ENCODE peak calls at places on chromosomes 16 and 17, in seven cellular contexts. One of them, this sample, is unnamed. For H3K4me1, the result is how much of the 10 kb centered on the place peaks cover.

GRCh38 chr17:69969897-69970296 is 105.1 kb upstream of the KCNJ16 start:
- DNase-seq in cardiac muscle cell: no peak
- DNase-seq in adrenal gland: no peak
- DNase-seq in naive thymus-derived CD4-positive, alpha-beta T cell: no peak
- DNase-seq in OCI-LY7: no peak
- DNase-seq in IMR-90: no peak
- DNase-seq in body of pancreas: no peak
- DNase-seq in this sample: no peak

GRCh38 chr17:15119928-15120327 is 145.2 kb downstream of the PMP22 start:
- DNase-seq in adrenal gland: no peak
- DNase-seq in IMR-90: no peak
- DNase-seq in OCI-LY7: no peak
- DNase-seq in body of pancreas: no peak
- DNase-seq in cardiac muscle cell: no peak
- DNase-seq in naive thymus-derived CD4-positive, alpha-beta T cell: no peak
- DNase-seq in this sample: no peak

GRCh38 chr17:35079547-35079946 is 16.0 kb upstream of the RFFL start:
- DNase-seq in naive thymus-derived CD4-positive, alpha-beta T cell: no peak
- DNase-seq in body of pancreas: no peak
- DNase-seq in cardiac muscle cell: no peak
- DNase-seq in IMR-90: peak
- DNase-seq in OCI-LY7: no peak
- DNase-seq in adrenal gland: no peak
- DNase-seq in this sample: no peak

GRCh38 chr16:4070936-4071335 is 45.3 kb downstream of the ADCY9 start:
- DNase-seq in IMR-90: no peak
- DNase-seq in naive thymus-derived CD4-positive, alpha-beta T cell: no peak
- DNase-seq in body of pancreas: no peak
- DNase-seq in OCI-LY7: no peak
- DNase-seq in adrenal gland: no peak
- DNase-seq in cardiac muscle cell: no peak
- DNase-seq in this sample: no peak

GRCh38 chr17:69762359-69762758 is 312.7 kb upstream of the KCNJ16 start:
- DNase-seq in OCI-LY7: no peak
- DNase-seq in cardiac muscle cell: no peak
- DNase-seq in body of pancreas: no peak
- DNase-seq in IMR-90: no peak
- DNase-seq in adrenal gland: no peak
- DNase-seq in naive thymus-derived CD4-positive, alpha-beta T cell: no peak
- DNase-seq in this sample: no peak

GRCh38 chr17:77488531-77489238 is 347.9 kb downstream of the SEC14L1 start:
- DNase-seq in OCI-LY7: no peak
- DNase-seq in IMR-90: peak
- DNase-seq in cardiac muscle cell: no peak
- DNase-seq in body of pancreas: no peak
- DNase-seq in adrenal gland: no peak
- DNase-seq in naive thymus-derived CD4-positive, alpha-beta T cell: no peak
- DNase-seq in this sample: no peak

GRCh38 chr17:9520649-9521435 is 54.8 kb downstream of the STX8 start:
- DNase-seq in cardiac muscle cell: peak
- DNase-seq in naive thymus-derived CD4-positive, alpha-beta T cell: no peak
- DNase-seq in IMR-90: no peak
- DNase-seq in OCI-LY7: no peak
- DNase-seq in adrenal gland: no peak
- DNase-seq in body of pancreas: no peak
- DNase-seq in this sample: no peak

GRCh38 chr16:57736419-57737281 is 1.1 kb downstream of the KATNB1 start:
- DNase-seq in adrenal gland: peak
- DNase-seq in cardiac muscle cell: peak
- DNase-seq in naive thymus-derived CD4-positive, alpha-beta T cell: peak
- DNase-seq in IMR-90: peak
- DNase-seq in OCI-LY7: peak
- DNase-seq in body of pancreas: peak
- DNase-seq in this sample: no peak

GRCh38 chr17:77897741-77898301 is 60.7 kb upstream of the TNRC6C start:
- DNase-seq in naive thymus-derived CD4-positive, alpha-beta T cell: no peak
- DNase-seq in IMR-90: no peak
- DNase-seq in adrenal gland: no peak
- DNase-seq in OCI-LY7: no peak
- DNase-seq in body of pancreas: no peak
- DNase-seq in cardiac muscle cell: no peak
- DNase-seq in this sample: no peak

GRCh38 chr16:87956169-87956770 is 5.0 kb downstream of the BANP start:
- DNase-seq in body of pancreas: no peak
- DNase-seq in IMR-90: peak
- DNase-seq in naive thymus-derived CD4-positive, alpha-beta T cell: peak
- DNase-seq in OCI-LY7: peak
- DNase-seq in cardiac muscle cell: peak
- DNase-seq in adrenal gland: peak
- DNase-seq in this sample: peak

GRCh38 chr17:35187481-35187880 is 6.7 kb downstream of the SLC35G3 start:
- DNase-seq in IMR-90: no peak
- DNase-seq in cardiac muscle cell: no peak
- DNase-seq in naive thymus-derived CD4-positive, alpha-beta T cell: no peak
- DNase-seq in adrenal gland: no peak
- DNase-seq in OCI-LY7: no peak
- DNase-seq in body of pancreas: no peak
- DNase-seq in this sample: no peak

GRCh38 chr16:75198135-75198600 is 8.8 kb downstream of the CTRB2 start:
- DNase-seq in OCI-LY7: no peak
- DNase-seq in body of pancreas: peak
- DNase-seq in adrenal gland: peak
- DNase-seq in naive thymus-derived CD4-positive, alpha-beta T cell: no peak
- DNase-seq in IMR-90: peak
- DNase-seq in cardiac muscle cell: peak
- DNase-seq in this sample: no peak

GRCh38 chr17:47119746-47120520 is 69.2 kb downstream of the CDC27 start:
- DNase-seq in naive thymus-derived CD4-positive, alpha-beta T cell: no peak
- DNase-seq in OCI-LY7: no peak
- DNase-seq in body of pancreas: no peak
- DNase-seq in cardiac muscle cell: peak
- DNase-seq in IMR-90: peak
- DNase-seq in adrenal gland: no peak
- DNase-seq in this sample: no peak

GRCh38 chr16:24701521-24701951 is 27.9 kb upstream of the TNRC6A start:
- DNase-seq in adrenal gland: peak
- DNase-seq in cardiac muscle cell: peak
- DNase-seq in IMR-90: peak
- DNase-seq in OCI-LY7: no peak
- DNase-seq in body of pancreas: no peak
- DNase-seq in naive thymus-derived CD4-positive, alpha-beta T cell: no peak
- DNase-seq in this sample: no peak

GRCh38 chr16:72952404-72953301 is 95.3 kb downstream of the ZFHX3 start:
- DNase-seq in cardiac muscle cell: peak
- DNase-seq in naive thymus-derived CD4-positive, alpha-beta T cell: no peak
- DNase-seq in IMR-90: peak
- DNase-seq in body of pancreas: no peak
- DNase-seq in OCI-LY7: no peak
- DNase-seq in adrenal gland: no peak
- DNase-seq in this sample: no peak

GRCh38 chr17:69410671-69411070 is 3.8 kb upstream of the MAP2K6 start:
- DNase-seq in adrenal gland: no peak
- DNase-seq in naive thymus-derived CD4-positive, alpha-beta T cell: no peak
- DNase-seq in body of pancreas: no peak
- DNase-seq in cardiac muscle cell: no peak
- DNase-seq in IMR-90: no peak
- DNase-seq in OCI-LY7: no peak
- DNase-seq in this sample: no peak

GRCh38 chr17:70938311-70938710 is 769.0 kb downstream of the KCNJ2 start:
- DNase-seq in IMR-90: no peak
- DNase-seq in adrenal gland: no peak
- DNase-seq in cardiac muscle cell: no peak
- DNase-seq in OCI-LY7: no peak
- DNase-seq in body of pancreas: no peak
- DNase-seq in naive thymus-derived CD4-positive, alpha-beta T cell: no peak
- DNase-seq in this sample: no peak

GRCh38 chr17:7557825-7558543 is 566 bp upstream of the TNFSF13 start:
- DNase-seq in OCI-LY7: peak
- DNase-seq in adrenal gland: peak
- DNase-seq in naive thymus-derived CD4-positive, alpha-beta T cell: no peak
- DNase-seq in cardiac muscle cell: peak
- DNase-seq in body of pancreas: peak
- DNase-seq in IMR-90: peak
- DNase-seq in this sample: peak

GRCh38 chr16:1626327-1626726 is 14.2 kb downstream of the CRAMP1 start:
- DNase-seq in IMR-90: no peak
- DNase-seq in body of pancreas: no peak
- DNase-seq in OCI-LY7: no peak
- DNase-seq in cardiac muscle cell: no peak
- DNase-seq in naive thymus-derived CD4-positive, alpha-beta T cell: no peak
- DNase-seq in adrenal gland: no peak
- DNase-seq in this sample: no peak

GRCh38 chr16:1630450-1631213 is 18.5 kb downstream of the CRAMP1 start:
- DNase-seq in IMR-90: no peak
- DNase-seq in adrenal gland: no peak
- DNase-seq in OCI-LY7: no peak
- DNase-seq in body of pancreas: no peak
- DNase-seq in cardiac muscle cell: no peak
- DNase-seq in naive thymus-derived CD4-positive, alpha-beta T cell: no peak
- DNase-seq in this sample: no peak

GRCh38 chr16:1621851-1622250 is 9.7 kb downstream of the CRAMP1 start:
- DNase-seq in naive thymus-derived CD4-positive, alpha-beta T cell: no peak
- DNase-seq in cardiac muscle cell: no peak
- DNase-seq in IMR-90: no peak
- DNase-seq in adrenal gland: no peak
- DNase-seq in body of pancreas: no peak
- DNase-seq in OCI-LY7: no peak
- DNase-seq in this sample: no peak

GRCh38 chr16:1631230-1631629 is 19.1 kb downstream of the CRAMP1 start:
- DNase-seq in body of pancreas: no peak
- DNase-seq in IMR-90: no peak
- DNase-seq in naive thymus-derived CD4-positive, alpha-beta T cell: no peak
- DNase-seq in OCI-LY7: no peak
- DNase-seq in cardiac muscle cell: no peak
- DNase-seq in adrenal gland: no peak
- DNase-seq in this sample: no peak

DNA sequence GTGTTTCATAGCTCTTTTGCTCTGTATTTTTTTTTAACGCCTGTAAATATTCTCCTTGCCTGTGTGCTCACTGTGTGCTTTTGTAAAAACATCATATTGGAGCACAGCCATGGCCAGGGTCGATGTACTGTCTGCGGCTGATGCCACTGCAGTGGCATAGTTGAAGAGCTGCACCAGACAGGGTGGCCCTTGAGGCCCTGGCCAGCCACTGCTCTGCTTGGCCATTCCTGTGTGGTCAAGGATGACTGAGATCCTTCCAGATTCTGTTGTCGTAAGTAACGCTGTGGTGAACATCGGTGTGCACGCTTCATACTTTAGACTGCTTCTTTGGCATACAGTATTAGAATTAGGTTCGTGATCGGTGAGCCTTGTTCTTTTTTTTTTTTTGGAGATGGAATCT is 14.6 kb downstream of the CRAMP1 start:
- DNase-seq in OCI-LY7: no peak
- DNase-seq in body of pancreas: no peak
- DNase-seq in naive thymus-derived CD4-positive, alpha-beta T cell: no peak
- DNase-seq in IMR-90: no peak
- DNase-seq in adrenal gland: no peak
- DNase-seq in cardiac muscle cell: no peak
- DNase-seq in this sample: no peak
- H3K4me1 ChIP-seq in OCI-LY7: under half
- H3K4me1 ChIP-seq in body of pancreas: under half
- H3K4me1 ChIP-seq in naive thymus-derived CD4-positive, alpha-beta T cell: under half
- H3K4me1 ChIP-seq in IMR-90: under half
- H3K4me1 ChIP-seq in adrenal gland: under half
- H3K4me1 ChIP-seq in cardiac muscle cell: under half
- H3K4me1 ChIP-seq in this sample: under half

GRCh38 chr16:86868746-86869145 is 290.4 kb downstream of the FOXL1 start:
- DNase-seq in OCI-LY7: no peak
- DNase-seq in naive thymus-derived CD4-positive, alpha-beta T cell: no peak
- DNase-seq in IMR-90: no peak
- DNase-seq in cardiac muscle cell: no peak
- DNase-seq in body of pancreas: no peak
- DNase-seq in adrenal gland: no peak
- DNase-seq in this sample: no peak
- H3K4me1 ChIP-seq in OCI-LY7: under half
- H3K4me1 ChIP-seq in naive thymus-derived CD4-positive, alpha-beta T cell: under half
- H3K4me1 ChIP-seq in IMR-90: under half
- H3K4me1 ChIP-seq in cardiac muscle cell: under half
- H3K4me1 ChIP-seq in body of pancreas: under half
- H3K4me1 ChIP-seq in adrenal gland: under half
- H3K4me1 ChIP-seq in this sample: under half

GRCh38 chr16:84509032-84509950 is 4.8 kb upstream of the MEAK7 start:
- DNase-seq in OCI-LY7: no peak
- DNase-seq in naive thymus-derived CD4-positive, alpha-beta T cell: no peak
- DNase-seq in body of pancreas: peak
- DNase-seq in IMR-90: no peak
- DNase-seq in adrenal gland: no peak
- DNase-seq in cardiac muscle cell: no peak
- DNase-seq in this sample: no peak
- H3K4me1 ChIP-seq in OCI-LY7: half or more
- H3K4me1 ChIP-seq in naive thymus-derived CD4-positive, alpha-beta T cell: half or more
- H3K4me1 ChIP-seq in body of pancreas: under half
- H3K4me1 ChIP-seq in IMR-90: under half
- H3K4me1 ChIP-seq in adrenal gland: under half
- H3K4me1 ChIP-seq in cardiac muscle cell: under half
- H3K4me1 ChIP-seq in this sample: under half

GRCh38 chr17:82232876-82233785 is 4.3 kb downstream of the SLC16A3 start:
- DNase-seq in body of pancreas: no peak
- DNase-seq in adrenal gland: no peak
- DNase-seq in naive thymus-derived CD4-positive, alpha-beta T cell: no peak
- DNase-seq in IMR-90: no peak
- DNase-seq in cardiac muscle cell: no peak
- DNase-seq in OCI-LY7: no peak
- DNase-seq in this sample: no peak
- H3K4me1 ChIP-seq in body of pancreas: under half
- H3K4me1 ChIP-seq in adrenal gland: under half
- H3K4me1 ChIP-seq in naive thymus-derived CD4-positive, alpha-beta T cell: under half
- H3K4me1 ChIP-seq in IMR-90: under half
- H3K4me1 ChIP-seq in cardiac muscle cell: under half
- H3K4me1 ChIP-seq in OCI-LY7: under half
- H3K4me1 ChIP-seq in this sample: under half

DNA sequence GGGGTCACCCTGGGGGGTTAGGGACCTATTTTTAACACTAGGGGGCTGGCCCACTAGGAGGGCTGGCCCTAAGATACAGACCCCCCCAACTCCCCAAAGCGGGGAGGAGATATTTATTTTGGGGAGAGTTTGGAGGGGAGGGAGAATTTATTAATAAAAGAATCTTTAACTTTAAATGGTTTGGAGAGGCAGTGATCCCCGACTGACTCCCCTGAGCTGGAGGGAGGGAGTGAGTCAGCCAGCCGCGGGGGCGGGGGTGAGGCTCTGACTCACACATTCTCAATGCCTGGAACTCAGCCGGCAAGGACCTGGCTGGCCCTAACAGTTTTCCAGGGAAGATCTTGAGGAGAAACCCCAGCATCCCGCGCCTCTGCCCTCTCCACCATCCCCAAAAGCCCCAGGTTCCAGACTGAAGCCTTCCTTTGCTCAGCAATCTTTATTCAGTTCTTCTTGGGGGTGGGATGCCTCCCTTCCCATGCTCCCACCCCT is 1.5 kb downstream of the HCFC1R1 start:
- DNase-seq in naive thymus-derived CD4-positive, alpha-beta T cell: no peak
- DNase-seq in OCI-LY7: no peak
- DNase-seq in adrenal gland: peak
- DNase-seq in cardiac muscle cell: peak
- DNase-seq in body of pancreas: peak
- DNase-seq in IMR-90: peak
- DNase-seq in this sample: peak
- H3K4me1 ChIP-seq in naive thymus-derived CD4-positive, alpha-beta T cell: under half
- H3K4me1 ChIP-seq in OCI-LY7: under half
- H3K4me1 ChIP-seq in adrenal gland: under half
- H3K4me1 ChIP-seq in cardiac muscle cell: under half
- H3K4me1 ChIP-seq in body of pancreas: half or more
- H3K4me1 ChIP-seq in IMR-90: under half
- H3K4me1 ChIP-seq in this sample: under half

GRCh38 chr17:45316271-45317112 is at the start of gene MAP3K14:
- DNase-seq in body of pancreas: peak
- DNase-seq in cardiac muscle cell: peak
- DNase-seq in IMR-90: peak
- DNase-seq in adrenal gland: peak
- DNase-seq in OCI-LY7: peak
- DNase-seq in naive thymus-derived CD4-positive, alpha-beta T cell: peak
- DNase-seq in this sample: peak
- H3K4me1 ChIP-seq in body of pancreas: under half
- H3K4me1 ChIP-seq in cardiac muscle cell: under half
- H3K4me1 ChIP-seq in IMR-90: under half
- H3K4me1 ChIP-seq in adrenal gland: under half
- H3K4me1 ChIP-seq in OCI-LY7: under half
- H3K4me1 ChIP-seq in naive thymus-derived CD4-positive, alpha-beta T cell: half or more
- H3K4me1 ChIP-seq in this sample: under half